ENCODE peak calls at places on chromosomes 12 and 14, in eight cellular contexts. Z is T-helper 1 cell; J is PC-3; X is effector CD8-positive, alpha-beta T cell; I is RWPE1; D is SW 1271; N is SK-N-MC; F is NCI-H460. C is an unnamed sample.

GRCh38 chr14:67423424-67423823 is 11.5 kb upstream of the PLEK2 start:
- DNase-seq in Z (no peak), J (no peak), X (no peak), I (no peak), D (no peak), N (no peak), F (no peak), C (no peak)

GRCh38 chr12:112111931-112112330 is 3.3 kb upstream of the NAA25 start:
- DNase-seq in Z (no peak), J (peak), X (no peak), I (no peak), D (no peak), N (no peak), F (no peak), C (no peak)

GRCh38 chr12:1670815-1671268 is 20.0 kb upstream of the ADIPOR2 start:
- DNase-seq in Z (no peak), J (peak), X (no peak), I (no peak), D (no peak), N (no peak), F (no peak), C (no peak)

GRCh38 chr14:80901260-80901659 is 40.3 kb downstream of the CEP128 start:
- DNase-seq in Z (no peak), J (peak), X (no peak), I (no peak), D (no peak), N (no peak), F (no peak), C (no peak)

GRCh38 chr12:57127101-57127709 is 1.1 kb upstream of the LRP1 start:
- DNase-seq in Z (peak), J (peak), X (no peak), I (peak), D (peak), N (no peak), F (peak), C (no peak)

GRCh38 chr14:61586539-61587396 is 108.5 kb upstream of the HIF1A start:
- DNase-seq in Z (no peak), J (peak), X (no peak), I (peak), D (no peak), N (no peak), F (no peak), C (no peak)

GRCh38 chr14:91405241-91405721 is 12.3 kb downstream of the CCDC88C start:
- DNase-seq in Z (peak), J (no peak), X (peak), I (no peak), D (no peak), N (no peak), F (no peak), C (no peak)

GRCh38 chr12:49219417-49220026 is 30.6 kb upstream of the TUBA1A start:
- DNase-seq in Z (no peak), J (no peak), X (no peak), I (no peak), D (no peak), N (no peak), F (no peak), C (no peak)

GRCh38 chr14:65676361-65677014 is 264.0 kb downstream of the FUT8 start:
- DNase-seq in Z (no peak), J (peak), X (no peak), I (no peak), D (no peak), N (no peak), F (no peak), C (no peak)

GRCh38 chr14:92510972-92511371 is 2.6 kb upstream of the RIN3 start:
- DNase-seq in Z (no peak), J (peak), X (no peak), I (peak), D (peak), N (no peak), F (no peak), C (no peak)

GRCh38 chr14:72614891-72615410 is 278.9 kb downstream of the DPF3 start:
- DNase-seq in Z (no peak), J (no peak), X (no peak), I (no peak), D (no peak), N (no peak), F (no peak), C (no peak)

GRCh38 chr14:104119700-104120251 is 18.6 kb upstream of the KIF26A start:
- DNase-seq in Z (no peak), J (no peak), X (no peak), I (no peak), D (no peak), N (no peak), F (no peak), C (no peak)

GRCh38 chr12:51471465-51471864 is 46.8 kb downstream of the SLC4A8 start:
- DNase-seq in Z (no peak), J (no peak), X (no peak), I (no peak), D (no peak), N (no peak), F (no peak), C (no peak)

GRCh38 chr12:52774629-52775250 is 2.4 kb downstream of the KRT76 start:
- DNase-seq in Z (no peak), J (peak), X (no peak), I (no peak), D (no peak), N (no peak), F (no peak), C (no peak)

GRCh38 chr12:9943244-9943643 is 11.1 kb upstream of the CLEC2A start:
- DNase-seq in Z (no peak), J (no peak), X (peak), I (peak), D (no peak), N (no peak), F (no peak), C (no peak)

GRCh38 chr12:69247253-69248018 is 8.1 kb downstream of the CPSF6 start:
- DNase-seq in Z (no peak), J (no peak), X (no peak), I (no peak), D (no peak), N (no peak), F (no peak), C (no peak)

GRCh38 chr12:12070149-12070548 is 590 bp upstream of the BCL2L14 start:
- DNase-seq in Z (no peak), J (no peak), X (no peak), I (no peak), D (no peak), N (no peak), F (no peak), C (no peak)

GRCh38 chr12:113239811-113240331 is 18.6 kb downstream of the TPCN1 start:
- DNase-seq in Z (no peak), J (no peak), X (no peak), I (no peak), D (no peak), N (no peak), F (no peak), C (no peak)

GRCh38 chr12:57055834-57056233 is 5.9 kb upstream of the MYO1A start:
- DNase-seq in Z (no peak), J (no peak), X (no peak), I (no peak), D (no peak), N (no peak), F (no peak), C (no peak)

GRCh38 chr14:74863274-74863673 is 12.7 kb downstream of the PROX2 start:
- DNase-seq in Z (no peak), J (no peak), X (no peak), I (no peak), D (no peak), N (no peak), F (no peak), C (no peak)

GRCh38 chr14:67837011-67837624 is 17.5 kb downstream of the RAD51B start:
- DNase-seq in Z (peak), J (peak), X (peak), I (peak), D (peak), N (peak), F (peak), C (peak)

GRCh38 chr12:32896438-32897275 is at the start of gene PKP2:
- DNase-seq in Z (no peak), J (peak), X (no peak), I (peak), D (peak), N (no peak), F (no peak), C (peak)